ENCODE peak calls at places on chromosomes 13 and 19, in seven cellular contexts. One of them, this sample, is unnamed.

GRCh38 chr19:20513179-20513934 is 52.2 kb downstream of the ZNF737 start:
- DNase-seq in left ventricle myocardium inferior: no peak
- DNase-seq in pancreas: no peak
- DNase-seq in skeletal muscle cell: no peak
- DNase-seq in colonic mucosa: no peak
- DNase-seq in cardiac muscle cell: no peak
- DNase-seq in psoas muscle: no peak
- DNase-seq in this sample: no peak

GRCh38 chr13:72507394-72508199 is 219.8 kb downstream of the MZT1 start:
- DNase-seq in left ventricle myocardium inferior: no peak
- DNase-seq in pancreas: no peak
- DNase-seq in skeletal muscle cell: no peak
- DNase-seq in colonic mucosa: no peak
- DNase-seq in cardiac muscle cell: peak; percentile 7
- DNase-seq in psoas muscle: no peak
- DNase-seq in this sample: no peak

GRCh38 chr19:14181906-14182305 is 24.1 kb downstream of the ADGRL1 start:
- DNase-seq in left ventricle myocardium inferior: no peak
- DNase-seq in pancreas: no peak
- DNase-seq in skeletal muscle cell: no peak
- DNase-seq in colonic mucosa: no peak
- DNase-seq in cardiac muscle cell: no peak
- DNase-seq in psoas muscle: no peak
- DNase-seq in this sample: no peak

GRCh38 chr13:57557979-57558529 is 73.5 kb upstream of the PCDH17 start:
- DNase-seq in left ventricle myocardium inferior: no peak
- DNase-seq in pancreas: no peak
- DNase-seq in skeletal muscle cell: no peak
- DNase-seq in colonic mucosa: no peak
- DNase-seq in cardiac muscle cell: peak; percentile 0
- DNase-seq in psoas muscle: no peak
- DNase-seq in this sample: peak; percentile 25

GRCh38 chr13:107581009-107581408 is 634.3 kb downstream of the LIG4 start:
- DNase-seq in left ventricle myocardium inferior: no peak
- DNase-seq in pancreas: no peak
- DNase-seq in skeletal muscle cell: no peak
- DNase-seq in colonic mucosa: no peak
- DNase-seq in cardiac muscle cell: no peak
- DNase-seq in psoas muscle: no peak
- DNase-seq in this sample: no peak

GRCh38 chr13:20241593-20241992 is 9.5 kb upstream of the GJB6 start:
- DNase-seq in left ventricle myocardium inferior: no peak
- DNase-seq in pancreas: no peak
- DNase-seq in skeletal muscle cell: no peak
- DNase-seq in colonic mucosa: no peak
- DNase-seq in cardiac muscle cell: no peak
- DNase-seq in psoas muscle: no peak
- DNase-seq in this sample: peak; percentile 15

GRCh38 chr19:3281026-3281425 is 56.6 kb downstream of the CELF5 start:
- DNase-seq in left ventricle myocardium inferior: no peak
- DNase-seq in pancreas: no peak
- DNase-seq in skeletal muscle cell: no peak
- DNase-seq in colonic mucosa: no peak
- DNase-seq in cardiac muscle cell: no peak
- DNase-seq in psoas muscle: no peak
- DNase-seq in this sample: no peak

GRCh38 chr19:14943601-14944000 is 2.3 kb downstream of the OR7C2 start:
- DNase-seq in left ventricle myocardium inferior: no peak
- DNase-seq in pancreas: no peak
- DNase-seq in skeletal muscle cell: no peak
- DNase-seq in colonic mucosa: no peak
- DNase-seq in cardiac muscle cell: peak; percentile 35
- DNase-seq in psoas muscle: no peak
- DNase-seq in this sample: no peak

GRCh38 chr13:44694842-44695241 is 118.7 kb upstream of the TSC22D1 start:
- DNase-seq in left ventricle myocardium inferior: no peak
- DNase-seq in pancreas: no peak
- DNase-seq in skeletal muscle cell: no peak
- DNase-seq in colonic mucosa: no peak
- DNase-seq in cardiac muscle cell: no peak
- DNase-seq in psoas muscle: peak; percentile 22
- DNase-seq in this sample: no peak

GRCh38 chr19:3096902-3097326 is 2.8 kb downstream of the GNA11 start:
- DNase-seq in left ventricle myocardium inferior: no peak
- DNase-seq in pancreas: no peak
- DNase-seq in skeletal muscle cell: no peak
- DNase-seq in colonic mucosa: no peak
- DNase-seq in cardiac muscle cell: no peak
- DNase-seq in psoas muscle: no peak
- DNase-seq in this sample: no peak

GRCh38 chr13:50584856-50585580 is 258.5 kb downstream of the DLEU7 start:
- DNase-seq in left ventricle myocardium inferior: no peak
- DNase-seq in pancreas: no peak
- DNase-seq in skeletal muscle cell: peak; percentile 69
- DNase-seq in colonic mucosa: no peak
- DNase-seq in cardiac muscle cell: no peak
- DNase-seq in psoas muscle: no peak
- DNase-seq in this sample: no peak
- H3K4me3 ChIP-seq in left ventricle myocardium inferior: no peak overlapping the region
- H3K4me3 ChIP-seq in pancreas: no peak overlapping the region
- H3K4me3 ChIP-seq in skeletal muscle cell: no peak overlapping the region
- H3K4me3 ChIP-seq in colonic mucosa: no peak overlapping the region
- H3K4me3 ChIP-seq in cardiac muscle cell: no peak overlapping the region
- H3K4me3 ChIP-seq in psoas muscle: no peak overlapping the region
- H3K4me3 ChIP-seq in this sample: no peak overlapping the region

DNA sequence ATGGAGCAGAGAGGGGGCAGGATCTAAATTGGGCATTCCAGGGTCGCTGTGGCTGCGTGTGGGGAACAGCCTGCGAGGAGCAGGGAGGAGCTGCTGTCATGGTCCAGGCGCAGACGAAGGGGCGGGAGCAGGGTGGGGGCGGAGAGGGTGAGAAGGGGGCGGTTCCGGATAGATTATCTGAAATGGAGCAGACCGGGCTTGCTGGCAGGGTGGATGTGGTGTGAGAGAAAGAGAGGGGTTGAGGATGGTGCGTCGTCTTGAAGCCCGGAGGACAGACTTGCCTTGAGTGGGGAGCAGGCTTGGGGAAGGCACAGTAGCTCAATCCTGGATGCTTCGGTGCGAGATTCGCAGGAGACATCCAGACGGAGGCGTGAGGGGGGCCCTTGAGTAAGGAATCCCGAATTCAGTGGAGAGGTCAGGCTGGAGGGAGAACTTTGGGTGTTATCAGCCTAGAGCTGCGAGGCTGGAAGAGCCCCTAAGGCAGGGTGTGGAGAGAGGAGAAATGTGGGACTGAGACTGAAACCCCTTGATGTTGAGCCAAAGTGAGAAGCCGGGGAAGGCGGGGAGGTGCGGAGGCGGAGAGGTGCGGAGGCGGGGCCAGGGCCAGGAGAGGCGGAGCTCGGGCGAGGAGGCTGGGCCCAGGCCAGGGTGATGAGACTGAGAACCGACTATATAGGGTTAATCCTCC is 40.7 kb downstream of the DPF1 start:
- DNase-seq in left ventricle myocardium inferior: peak; percentile 54
- DNase-seq in pancreas: no peak
- DNase-seq in skeletal muscle cell: no peak
- DNase-seq in colonic mucosa: no peak
- DNase-seq in cardiac muscle cell: peak; percentile 49
- DNase-seq in psoas muscle: peak; percentile 41
- DNase-seq in this sample: no peak
- H3K4me3 ChIP-seq in left ventricle myocardium inferior: peak overlapping the region; percentile 54
- H3K4me3 ChIP-seq in pancreas: no peak overlapping the region
- H3K4me3 ChIP-seq in skeletal muscle cell: peak overlapping the region; percentile 24
- H3K4me3 ChIP-seq in colonic mucosa: peak overlapping the region; percentile 9
- H3K4me3 ChIP-seq in cardiac muscle cell: peak overlapping the region; percentile 13
- H3K4me3 ChIP-seq in psoas muscle: peak overlapping the region; percentile 30
- H3K4me3 ChIP-seq in this sample: no peak overlapping the region

GRCh38 chr13:30865131-30866009 is 40.7 kb upstream of the MEDAG start:
- DNase-seq in left ventricle myocardium inferior: peak; percentile 74
- DNase-seq in pancreas: peak; percentile 81
- DNase-seq in skeletal muscle cell: peak; percentile 89
- DNase-seq in colonic mucosa: peak; percentile 72
- DNase-seq in cardiac muscle cell: peak; percentile 96
- DNase-seq in psoas muscle: peak; percentile 79
- DNase-seq in this sample: peak; percentile 88
- H3K4me3 ChIP-seq in left ventricle myocardium inferior: no peak overlapping the region
- H3K4me3 ChIP-seq in pancreas: no peak overlapping the region
- H3K4me3 ChIP-seq in skeletal muscle cell: peak overlapping the region; percentile 8
- H3K4me3 ChIP-seq in colonic mucosa: no peak overlapping the region
- H3K4me3 ChIP-seq in cardiac muscle cell: no peak overlapping the region
- H3K4me3 ChIP-seq in psoas muscle: no peak overlapping the region
- H3K4me3 ChIP-seq in this sample: no peak overlapping the region

DNA sequence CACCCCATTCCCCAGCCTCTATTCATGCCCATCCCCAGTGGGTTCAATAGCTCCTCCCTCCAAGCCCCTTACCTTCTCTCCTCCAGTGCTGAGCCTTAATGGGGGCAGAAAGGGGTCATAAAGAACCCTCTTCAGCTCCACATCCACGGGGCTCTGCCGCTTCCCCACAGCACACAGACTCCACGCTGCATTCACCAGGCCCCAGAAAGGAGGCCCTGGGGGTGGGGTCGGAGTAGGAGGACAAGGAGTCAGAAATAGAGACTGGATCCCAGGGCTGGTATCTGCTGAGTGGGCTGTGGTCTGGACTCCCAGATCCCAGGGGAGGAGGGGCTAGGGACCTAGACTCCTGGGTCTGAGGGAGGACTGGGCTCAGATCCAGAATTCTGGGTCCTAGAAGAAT is 1.6 kb downstream of the CA11 start:
- DNase-seq in left ventricle myocardium inferior: no peak
- DNase-seq in pancreas: no peak
- DNase-seq in skeletal muscle cell: no peak
- DNase-seq in colonic mucosa: no peak
- DNase-seq in cardiac muscle cell: no peak
- DNase-seq in psoas muscle: no peak
- DNase-seq in this sample: no peak
- H3K4me3 ChIP-seq in left ventricle myocardium inferior: peak overlapping the region; percentile 73
- H3K4me3 ChIP-seq in pancreas: no peak overlapping the region
- H3K4me3 ChIP-seq in skeletal muscle cell: no peak overlapping the region
- H3K4me3 ChIP-seq in colonic mucosa: no peak overlapping the region
- H3K4me3 ChIP-seq in cardiac muscle cell: no peak overlapping the region
- H3K4me3 ChIP-seq in psoas muscle: peak overlapping the region; percentile 71
- H3K4me3 ChIP-seq in this sample: no peak overlapping the region